ENCODE peak calls at places on chromosomes 13 and 19, in five cellular contexts. One of them, this sample, is unnamed.
A peak's percentile ranks its signal among the peaks of the same experiment; 100 is the strongest.

GRCh38 chr19:7870571-7871279 is 3.5 kb downstream of the PRR36 start:
- DNase-seq in neuronal stem cell: peak; percentile 85
- DNase-seq in H1: peak; percentile 87
- DNase-seq in H9: peak; percentile 98
- DNase-seq in mesenchymal stem cell: peak; percentile 56
- DNase-seq in this sample: peak; percentile 60

GRCh38 chr13:58852076-58852475 is 1220.5 kb downstream of the PCDH17 start:
- DNase-seq in neuronal stem cell: no peak
- DNase-seq in H1: no peak
- DNase-seq in H9: no peak
- DNase-seq in mesenchymal stem cell: peak; percentile 31
- DNase-seq in this sample: no peak

GRCh38 chr19:7772752-7773291 is 9.8 kb downstream of the CLEC4M start:
- DNase-seq in neuronal stem cell: no peak
- DNase-seq in H1: no peak
- DNase-seq in H9: no peak
- DNase-seq in mesenchymal stem cell: peak; percentile 46
- DNase-seq in this sample: peak; percentile 53

GRCh38 chr19:46453661-46454060 is 17.7 kb downstream of the PNMA8A start:
- DNase-seq in neuronal stem cell: no peak
- DNase-seq in H1: no peak
- DNase-seq in H9: no peak
- DNase-seq in mesenchymal stem cell: no peak
- DNase-seq in this sample: no peak

GRCh38 chr13:43132228-43132627 is 108.8 kb downstream of the DNAJC15 start:
- DNase-seq in neuronal stem cell: peak; percentile 42
- DNase-seq in H1: no peak
- DNase-seq in H9: peak; percentile 77
- DNase-seq in mesenchymal stem cell: peak; percentile 48
- DNase-seq in this sample: peak; percentile 85

GRCh38 chr13:109783447-109783814 is 3.0 kb downstream of the IRS2 start:
- DNase-seq in neuronal stem cell: no peak
- DNase-seq in H1: peak; percentile 79
- DNase-seq in H9: peak; percentile 74
- DNase-seq in mesenchymal stem cell: no peak
- DNase-seq in this sample: no peak

GRCh38 chr19:45023048-45023447 is 15.8 kb upstream of the CLASRP start:
- DNase-seq in neuronal stem cell: no peak
- DNase-seq in H1: no peak
- DNase-seq in H9: no peak
- DNase-seq in mesenchymal stem cell: no peak
- DNase-seq in this sample: no peak

GRCh38 chr19:19651076-19651475 is 7.6 kb upstream of the GMIP start:
- DNase-seq in neuronal stem cell: no peak
- DNase-seq in H1: no peak
- DNase-seq in H9: no peak
- DNase-seq in mesenchymal stem cell: no peak
- DNase-seq in this sample: no peak

GRCh38 chr19:47998800-47999199 is 4.4 kb downstream of the ELSPBP1 start:
- DNase-seq in neuronal stem cell: no peak
- DNase-seq in H1: no peak
- DNase-seq in H9: no peak
- DNase-seq in mesenchymal stem cell: no peak
- DNase-seq in this sample: peak; percentile 71

GRCh38 chr19:39223703-39224279 is 19.7 kb upstream of the SYCN start:
- DNase-seq in neuronal stem cell: peak; percentile 37
- DNase-seq in H1: peak; percentile 65
- DNase-seq in H9: peak; percentile 56
- DNase-seq in mesenchymal stem cell: peak; percentile 42
- DNase-seq in this sample: peak; percentile 12

GRCh38 chr13:38350114-38350617 is 515 bp downstream of the UFM1 start:
- DNase-seq in neuronal stem cell: no peak
- DNase-seq in H1: peak; percentile 59
- DNase-seq in H9: no peak
- DNase-seq in mesenchymal stem cell: no peak
- DNase-seq in this sample: peak; percentile 69

GRCh38 chr13:79496188-79496587 is 15.2 kb downstream of the NDFIP2 start:
- DNase-seq in neuronal stem cell: no peak
- DNase-seq in H1: no peak
- DNase-seq in H9: no peak
- DNase-seq in mesenchymal stem cell: no peak
- DNase-seq in this sample: no peak

GRCh38 chr13:67383358-67383757 is 153.2 kb upstream of the PCDH9 start:
- DNase-seq in neuronal stem cell: no peak
- DNase-seq in H1: no peak
- DNase-seq in H9: no peak
- DNase-seq in mesenchymal stem cell: peak; percentile 41
- DNase-seq in this sample: no peak

GRCh38 chr19:34189199-34189916 is 17.1 kb downstream of the LSM14A start:
- DNase-seq in neuronal stem cell: no peak
- DNase-seq in H1: no peak
- DNase-seq in H9: no peak
- DNase-seq in mesenchymal stem cell: no peak
- DNase-seq in this sample: peak; percentile 63

GRCh38 chr13:41811588-41812021 is 149.3 kb downstream of the VWA8 start:
- DNase-seq in neuronal stem cell: no peak
- DNase-seq in H1: no peak
- DNase-seq in H9: no peak
- DNase-seq in mesenchymal stem cell: no peak
- DNase-seq in this sample: peak; percentile 3

GRCh38 chr13:35514801-35515502 is 38.5 kb upstream of the MAB21L1 start:
- DNase-seq in neuronal stem cell: no peak
- DNase-seq in H1: no peak
- DNase-seq in H9: no peak
- DNase-seq in mesenchymal stem cell: no peak
- DNase-seq in this sample: no peak

GRCh38 chr13:106281426-106281825 is 254.0 kb downstream of the EFNB2 start:
- DNase-seq in neuronal stem cell: no peak
- DNase-seq in H1: no peak
- DNase-seq in H9: no peak
- DNase-seq in mesenchymal stem cell: no peak
- DNase-seq in this sample: no peak

GRCh38 chr19:8466018-8466417 is 21.2 kb downstream of the HNRNPM start:
- DNase-seq in neuronal stem cell: no peak
- DNase-seq in H1: no peak
- DNase-seq in H9: no peak
- DNase-seq in mesenchymal stem cell: peak; percentile 87
- DNase-seq in this sample: no peak

GRCh38 chr13:44470623-44471562 is 97.3 kb downstream of the SERP2 start:
- DNase-seq in neuronal stem cell: no peak
- DNase-seq in H1: no peak
- DNase-seq in H9: no peak
- DNase-seq in mesenchymal stem cell: peak; percentile 36
- DNase-seq in this sample: no peak

GRCh38 chr13:100619940-100620339 is 31.4 kb upstream of the GGACT start:
- DNase-seq in neuronal stem cell: no peak
- DNase-seq in H1: no peak
- DNase-seq in H9: no peak
- DNase-seq in mesenchymal stem cell: no peak
- DNase-seq in this sample: no peak

GRCh38 chr19:3648037-3648905 is 21.7 kb upstream of the CACTIN start:
- DNase-seq in neuronal stem cell: no peak
- DNase-seq in H1: no peak
- DNase-seq in H9: no peak
- DNase-seq in mesenchymal stem cell: no peak
- DNase-seq in this sample: no peak
- H2BK12ac ChIP-seq in neuronal stem cell: no peak overlapping the region
- H2BK12ac ChIP-seq in H1: no peak overlapping the region
- H2BK12ac ChIP-seq in H9: no peak overlapping the region
- H2BK12ac ChIP-seq in mesenchymal stem cell: no peak overlapping the region
- H2BK12ac ChIP-seq in this sample: no peak overlapping the region

GRCh38 chr19:41330946-41331678 is 21.1 kb downstream of the CCDC97 start:
- DNase-seq in neuronal stem cell: no peak
- DNase-seq in H1: no peak
- DNase-seq in H9: peak; percentile 57
- DNase-seq in mesenchymal stem cell: no peak
- DNase-seq in this sample: peak; percentile 96

GRCh38 chr19:41328818-41329220 is 18.8 kb downstream of the CCDC97 start:
- DNase-seq in neuronal stem cell: no peak
- DNase-seq in H1: no peak
- DNase-seq in H9: no peak
- DNase-seq in mesenchymal stem cell: no peak
- DNase-seq in this sample: no peak

GRCh38 chr19:41332468-41332867 is 21.3 kb downstream of the TGFB1 start:
- DNase-seq in neuronal stem cell: no peak
- DNase-seq in H1: no peak
- DNase-seq in H9: no peak
- DNase-seq in mesenchymal stem cell: no peak
- DNase-seq in this sample: no peak

GRCh38 chr19:41332000-41332399 is 21.7 kb downstream of the TGFB1 start:
- DNase-seq in neuronal stem cell: no peak
- DNase-seq in H1: no peak
- DNase-seq in H9: no peak
- DNase-seq in mesenchymal stem cell: no peak
- DNase-seq in this sample: no peak

DNA sequence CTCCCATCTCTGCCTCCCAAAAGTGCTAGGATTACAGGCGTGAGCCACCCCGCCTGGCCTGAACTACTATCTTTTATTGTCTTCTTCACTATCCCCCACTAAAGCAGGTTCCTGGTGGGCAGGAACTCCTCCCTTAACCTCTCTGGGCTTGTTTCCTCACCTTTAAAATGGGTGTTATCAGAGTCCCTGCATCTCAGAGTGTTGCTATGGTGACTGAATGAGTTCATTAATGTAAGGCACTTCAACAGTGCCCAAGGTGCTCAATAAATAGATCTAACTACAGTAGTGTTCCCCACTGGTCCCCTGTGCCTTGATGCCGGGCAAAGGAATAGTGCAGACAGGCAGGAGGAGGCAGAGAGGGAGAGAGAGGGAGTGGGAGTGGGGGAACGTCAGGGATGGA is 20.5 kb downstream of the CCDC97 start:
- DNase-seq in neuronal stem cell: no peak
- DNase-seq in H1: no peak
- DNase-seq in H9: no peak
- DNase-seq in mesenchymal stem cell: no peak
- DNase-seq in this sample: no peak
- H3K4me1 ChIP-seq in neuronal stem cell: peaks cover 17% of the 10 kb centered on the region
- H3K4me1 ChIP-seq in H1: peaks cover 17% of the 10 kb centered on the region
- H3K4me1 ChIP-seq in H9: peaks cover 7% of the 10 kb centered on the region
- H3K4me1 ChIP-seq in mesenchymal stem cell: peaks cover 32% of the 10 kb centered on the region
- H3K4me1 ChIP-seq in this sample: peaks cover 21% of the 10 kb centered on the region

GRCh38 chr19:43739419-43739818 is 15.3 kb downstream of the SMG9 start:
- DNase-seq in neuronal stem cell: no peak
- DNase-seq in H1: no peak
- DNase-seq in H9: no peak
- DNase-seq in mesenchymal stem cell: no peak
- DNase-seq in this sample: no peak

GRCh38 chr19:43743059-43743458 is 11.7 kb downstream of the SMG9 start:
- DNase-seq in neuronal stem cell: no peak
- DNase-seq in H1: no peak
- DNase-seq in H9: no peak
- DNase-seq in mesenchymal stem cell: no peak
- DNase-seq in this sample: no peak

GRCh38 chr19:43741075-43741840 is 13.5 kb downstream of the SMG9 start:
- DNase-seq in neuronal stem cell: no peak
- DNase-seq in H1: no peak
- DNase-seq in H9: no peak
- DNase-seq in mesenchymal stem cell: no peak
- DNase-seq in this sample: no peak

GRCh38 chr19:43738780-43739211 is 16.0 kb downstream of the SMG9 start:
- DNase-seq in neuronal stem cell: no peak
- DNase-seq in H1: no peak
- DNase-seq in H9: no peak
- DNase-seq in mesenchymal stem cell: no peak
- DNase-seq in this sample: no peak

DNA sequence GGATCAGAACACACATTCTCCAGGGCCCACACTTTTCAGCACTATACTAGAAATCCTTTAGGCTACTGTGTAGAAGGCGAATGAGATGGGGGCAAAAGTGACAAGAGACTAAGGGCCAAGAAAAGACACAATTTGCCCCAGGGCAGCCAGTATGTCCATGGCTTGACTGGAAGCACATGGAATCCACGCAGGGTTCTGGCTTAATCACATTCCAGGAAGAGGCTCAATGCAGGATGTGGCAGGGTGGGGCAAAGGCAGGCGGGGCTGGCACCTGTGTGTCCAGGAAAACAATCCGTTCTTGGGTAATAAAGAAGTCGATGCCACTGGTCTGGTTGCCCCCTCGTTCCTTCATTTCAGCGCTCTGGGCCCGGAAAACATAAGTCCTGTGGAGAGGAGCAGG is 14.9 kb downstream of the SMG9 start:
- DNase-seq in neuronal stem cell: no peak
- DNase-seq in H1: no peak
- DNase-seq in H9: no peak
- DNase-seq in mesenchymal stem cell: no peak
- DNase-seq in this sample: peak; percentile 86
- H3K4me2 ChIP-seq in neuronal stem cell: no peak overlapping the region
- H3K4me2 ChIP-seq in H1: no peak overlapping the region
- H3K4me2 ChIP-seq in H9: no peak overlapping the region
- H3K4me2 ChIP-seq in mesenchymal stem cell: no peak overlapping the region
- H3K4me2 ChIP-seq in this sample: no peak overlapping the region

GRCh38 chr13:31444266-31444862 is 244.6 kb downstream of the B3GLCT start:
- DNase-seq in neuronal stem cell: no peak
- DNase-seq in H1: no peak
- DNase-seq in H9: no peak
- DNase-seq in mesenchymal stem cell: no peak
- DNase-seq in this sample: no peak
- H2BK12ac ChIP-seq in neuronal stem cell: no peak overlapping the region
- H2BK12ac ChIP-seq in H1: no peak overlapping the region
- H2BK12ac ChIP-seq in H9: no peak overlapping the region
- H2BK12ac ChIP-seq in mesenchymal stem cell: no peak overlapping the region
- H2BK12ac ChIP-seq in this sample: no peak overlapping the region

GRCh38 chr13:28493740-28494536 is 990 bp downstream of the FLT1 start:
- DNase-seq in neuronal stem cell: peak; percentile 20
- DNase-seq in H1: peak; percentile 72
- DNase-seq in H9: no peak
- DNase-seq in mesenchymal stem cell: peak; percentile 54
- DNase-seq in this sample: no peak
- H3K4me1 ChIP-seq in neuronal stem cell: no peaks in the 10 kb centered on the region
- H3K4me1 ChIP-seq in H1: peaks cover 12% of the 10 kb centered on the region
- H3K4me1 ChIP-seq in H9: peaks cover 14% of the 10 kb centered on the region
- H3K4me1 ChIP-seq in mesenchymal stem cell: peaks cover 22% of the 10 kb centered on the region
- H3K4me1 ChIP-seq in this sample: peaks cover 32% of the 10 kb centered on the region

DNA sequence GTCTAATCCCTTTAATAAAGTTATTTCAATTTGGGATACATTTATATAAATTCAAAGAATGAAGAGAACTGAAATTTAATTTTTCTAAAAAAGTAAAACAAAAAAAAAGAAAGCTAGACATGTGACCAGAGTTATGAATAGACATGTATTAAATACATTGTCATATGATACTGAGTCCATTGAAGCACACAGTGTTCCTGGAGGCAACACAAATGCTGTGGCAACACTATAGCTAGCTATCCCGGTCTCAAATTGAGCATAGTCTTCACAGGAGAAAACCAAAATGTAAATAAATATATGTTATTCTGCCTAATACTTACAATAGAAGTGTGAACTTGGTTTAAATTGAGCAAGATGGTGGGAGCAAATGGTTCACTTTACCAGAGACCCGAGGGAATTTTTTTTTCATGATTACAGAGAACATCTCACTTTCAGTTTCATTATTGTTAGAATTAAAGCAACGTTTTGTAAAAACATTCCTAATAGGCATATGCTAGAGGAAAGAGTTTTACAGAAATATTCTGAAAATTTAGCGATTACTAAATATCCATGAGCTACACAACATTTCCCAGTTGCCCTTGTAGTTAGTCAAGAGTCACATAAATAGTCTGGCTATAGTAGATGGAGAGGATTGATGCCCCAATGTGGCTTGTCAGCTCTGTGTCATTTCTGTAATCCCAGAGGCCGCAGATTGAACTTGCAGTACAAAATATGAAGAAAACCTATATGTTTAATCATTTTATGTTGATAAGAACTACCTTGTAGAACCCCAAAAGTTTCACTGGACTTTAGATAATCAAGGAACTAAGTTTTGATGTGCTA is 775.7 kb upstream of the SPRY2 start:
- DNase-seq in neuronal stem cell: no peak
- DNase-seq in H1: no peak
- DNase-seq in H9: no peak
- DNase-seq in mesenchymal stem cell: peak; percentile 10
- DNase-seq in this sample: no peak
- H3K4me2 ChIP-seq in neuronal stem cell: no peak overlapping the region
- H3K4me2 ChIP-seq in H1: no peak overlapping the region
- H3K4me2 ChIP-seq in H9: no peak overlapping the region
- H3K4me2 ChIP-seq in mesenchymal stem cell: no peak overlapping the region
- H3K4me2 ChIP-seq in this sample: no peak overlapping the region